ENCODE peak calls at places on chromosomes 16 and 17, in nine cellular contexts. S is neural crest cell; B is lung; U is pancreas; W is ovary; I is CD4-positive, alpha-beta T cell; C is mucosa of descending colon; X is cardiac fibroblast; A is uterus. V is an unnamed sample.
A peak's percentile ranks its signal among the peaks of the same experiment; 100 is the strongest.

GRCh38 chr17:77618173-77618572 is 340.3 kb upstream of the TNRC6C start:
- DNase-seq in W (no peak), A (no peak), B (no peak), I (no peak), U (no peak), C (no peak), S (no peak), X (no peak), V (no peak)

GRCh38 chr17:64056269-64057005 is 36.0 kb upstream of the ICAM2 start:
- DNase-seq in S (no peak), A (no peak), I (no peak), W (no peak), B (no peak), X (no peak), C (no peak), U (no peak), V (no peak)

GRCh38 chr17:30926516-30926915 is 4.8 kb downstream of the ADAP2 start:
- DNase-seq in B (no peak), C (no peak), W (no peak), S (no peak), U (no peak), A (no peak), X (no peak), I (no peak), V (no peak)

GRCh38 chr16:88758227-88758943 is 26.6 kb downstream of the PIEZO1 start:
- DNase-seq in C (no peak), A (no peak), U (no peak), B (no peak), S (no peak), I (no peak), W (no peak), X (no peak), V (no peak)

GRCh38 chr17:68248886-68249872 is 1.3 kb downstream of the AMZ2 start:
- DNase-seq in A (no peak), C (no peak), X (no peak), U (no peak), B (no peak), I (no peak), W (no peak), S (no peak), V (no peak)

GRCh38 chr17:28402224-28402630 is 3.8 kb downstream of the SLC46A1 start:
- DNase-seq in B (no peak), A (no peak), C (no peak), U (no peak), X (no peak), S (no peak), I (no peak), W (no peak), V (no peak)

GRCh38 chr17:74164446-74165045 is 38.9 kb upstream of the RPL38 start:
- DNase-seq in W (no peak), B (no peak), X (no peak), I (no peak), C (no peak), A (no peak), U (no peak), S (no peak), V (no peak)

GRCh38 chr16:79215289-79215688 is 385.2 kb downstream of the MAF start:
- DNase-seq in B (no peak), W (no peak), X (no peak), S (no peak), U (no peak), I (no peak), C (no peak), A (no peak), V (no peak)

GRCh38 chr17:36544049-36544319 is 735 bp upstream of the GGNBP2 start:
- DNase-seq in U (no peak), X (no peak), C (no peak), B (no peak), A (peak; percentile 32), I (no peak), S (no peak), W (no peak), V (no peak)

GRCh38 chr16:22313141-22313781 is 16.1 kb downstream of the POLR3E start:
- DNase-seq in W (no peak), I (no peak), U (no peak), X (no peak), B (no peak), S (no peak), C (no peak), A (peak; percentile 7), V (no peak)

GRCh38 chr16:29641561-29641960 is 21.5 kb upstream of the SPN start:
- DNase-seq in U (no peak), A (no peak), B (no peak), W (no peak), I (no peak), X (no peak), S (no peak), C (no peak), V (no peak)

GRCh38 chr17:41547921-41548843 is 20.1 kb upstream of the KRT19 start:
- DNase-seq in U (peak; percentile 76), B (peak; percentile 70), X (peak; percentile 97), A (peak; percentile 84), S (no peak), W (peak; percentile 89), I (peak; percentile 6), C (peak; percentile 81), V (no peak)

GRCh38 chr17:2996938-2997670 is 66.3 kb downstream of the OR1D5 start:
- DNase-seq in X (no peak), W (no peak), I (no peak), U (no peak), C (no peak), A (no peak), B (no peak), S (no peak), V (no peak)

GRCh38 chr16:10971560-10971961 is 27.2 kb downstream of the CLEC16A start:
- DNase-seq in A (peak; percentile 52), U (no peak), B (peak; percentile 43), W (peak; percentile 50), I (no peak), C (no peak), S (peak; percentile 52), X (peak; percentile 95), V (no peak)

GRCh38 chr17:49762148-49762941 is 1.6 kb downstream of the FAM117A start:
- DNase-seq in C (no peak), W (no peak), B (no peak), X (no peak), I (no peak), A (no peak), S (no peak), U (no peak), V (no peak)

GRCh38 chr16:11914759-11915643 is 755 bp downstream of the GSPT1 start:
- DNase-seq in B (peak; percentile 36), U (peak; percentile 82), S (peak; percentile 8), A (peak; percentile 20), C (peak; percentile 72), I (no peak), W (no peak), X (peak; percentile 37), V (peak; percentile 39)

GRCh38 chr16:11254913-11255736 is 879 bp downstream of the SOCS1 start:
- DNase-seq in W (peak; percentile 44), X (peak; percentile 46), C (peak; percentile 76), B (no peak), A (peak; percentile 59), I (peak; percentile 54), U (peak; percentile 79), S (peak; percentile 28), V (peak; percentile 60)

GRCh38 chr16:51767564-51767963 is 616.5 kb upstream of the SALL1 start:
- DNase-seq in S (no peak), I (no peak), X (no peak), C (no peak), A (peak; percentile 42), W (no peak), B (no peak), U (no peak), V (no peak)
- TF ChIP-seq CTCF in S (no peak), I (no peak), X (no peak), C (no peak), A (no peak), W (no peak), B (no peak), U (no peak), V (no peak)

GRCh38 chr16:85361441-85362118 is 249.3 kb upstream of the CIBAR2 start:
- DNase-seq in S (no peak), C (no peak), W (no peak), U (peak; percentile 96), I (no peak), X (no peak), A (no peak), B (peak; percentile 86), V (no peak)
- TF ChIP-seq CTCF in S (no peak), C (no peak), W (no peak), U (no peak), I (no peak), X (no peak), A (no peak), B (no peak), V (no peak)

DNA sequence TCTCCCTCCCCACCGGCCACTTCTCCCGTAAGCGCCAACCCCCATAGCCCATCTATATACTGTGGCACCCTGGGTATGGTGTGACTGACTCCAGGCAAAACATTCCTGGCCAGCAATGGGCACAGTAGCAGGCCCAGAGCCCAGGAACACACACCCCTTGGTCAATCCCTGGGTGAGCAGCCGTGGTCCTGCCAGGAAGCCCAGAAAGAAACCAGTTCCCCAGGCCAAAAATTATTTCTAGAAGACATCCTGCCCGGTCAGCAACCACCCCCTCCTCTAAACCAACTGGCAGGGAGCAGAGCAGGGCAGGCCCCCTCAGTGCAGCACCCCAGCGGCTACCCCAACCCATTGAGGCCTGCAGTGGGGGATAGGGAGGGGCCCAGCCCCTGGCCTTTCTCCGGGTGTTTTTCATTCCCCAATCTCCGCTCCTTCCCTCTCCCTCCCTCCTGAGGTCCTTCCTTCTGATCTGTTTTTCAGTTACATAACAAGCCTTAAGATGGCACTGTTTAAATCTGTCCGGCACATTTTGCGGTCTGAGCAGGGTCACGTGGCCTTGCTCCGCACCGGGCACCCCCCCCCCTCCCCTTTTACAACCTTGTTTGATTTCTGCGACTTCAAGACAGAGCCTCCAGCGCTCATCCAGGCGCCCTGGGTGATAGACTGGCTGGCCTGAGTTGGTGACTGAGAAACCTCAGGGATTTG is 2.0 kb downstream of the NPTX1 start:
- DNase-seq in C (no peak), U (no peak), B (no peak), X (peak; percentile 34), I (peak; percentile 9), W (no peak), S (no peak), A (no peak), V (no peak)
- TF ChIP-seq CTCF in C (no peak), U (no peak), B (no peak), X (peak; percentile 14), I (peak; percentile 16), W (no peak), S (peak; percentile 44), A (no peak), V (no peak)

GRCh38 chr16:24696699-24697098 is 32.8 kb upstream of the TNRC6A start:
- DNase-seq in U (no peak), W (no peak), X (no peak), A (no peak), B (no peak), I (no peak), C (no peak), S (no peak), V (no peak)

GRCh38 chr16:24699151-24699723 is 30.2 kb upstream of the TNRC6A start:
- DNase-seq in W (no peak), X (no peak), A (no peak), U (no peak), I (no peak), C (no peak), S (no peak), B (no peak), V (no peak)

GRCh38 chr16:24701521-24701951 is 27.9 kb upstream of the TNRC6A start:
- DNase-seq in U (no peak), B (no peak), X (peak; percentile 85), S (no peak), A (no peak), W (no peak), C (no peak), I (no peak), V (no peak)

GRCh38 chr16:24698314-24698713 is 31.1 kb upstream of the TNRC6A start:
- DNase-seq in A (no peak), S (no peak), I (no peak), B (no peak), X (no peak), W (no peak), U (no peak), C (no peak), V (no peak)

GRCh38 chr16:24700549-24701392 is 28.7 kb upstream of the TNRC6A start:
- DNase-seq in S (no peak), A (peak; percentile 83), U (no peak), I (no peak), B (peak; percentile 80), X (peak; percentile 99), C (peak; percentile 27), W (peak; percentile 80), V (no peak)
- TF ChIP-seq CTCF in S (no peak), A (peak; percentile 21), U (no peak), I (no peak), B (no peak), X (peak; percentile 47), C (no peak), W (peak; percentile 26), V (no peak)